ENCODE peak calls at places on chromosome 13, in eight cellular contexts. One of them, this sample, is unnamed.

GRCh38 chr13:92317066-92317465 is 909.5 kb upstream of the GPC6 start:
- DNase-seq in fibroblast of the aortic adventitia: peak
- DNase-seq in lung: no peak
- DNase-seq in GM10248: no peak
- DNase-seq in stimulated activated CD4-positive, alpha-beta T cell treated with anti-CD3 and anti-CD28 coated beads, Interleukin-15, amount 100 ng/mL, for 1 hour: no peak
- DNase-seq in mesenchymal stem cell: peak
- DNase-seq in activated naive CD8-positive, alpha-beta T cell treated with anti-CD3 and anti-CD28 coated beads, Interleukin-2, amount 50 U/mL, for 24 hours: no peak
- DNase-seq in AG09309: no peak
- DNase-seq in this sample: no peak

GRCh38 chr13:49539313-49539712 is 43.6 kb downstream of the PHF11 start:
- DNase-seq in fibroblast of the aortic adventitia: no peak
- DNase-seq in lung: no peak
- DNase-seq in GM10248: no peak
- DNase-seq in stimulated activated CD4-positive, alpha-beta T cell treated with anti-CD3 and anti-CD28 coated beads, Interleukin-15, amount 100 ng/mL, for 1 hour: no peak
- DNase-seq in mesenchymal stem cell: peak
- DNase-seq in activated naive CD8-positive, alpha-beta T cell treated with anti-CD3 and anti-CD28 coated beads, Interleukin-2, amount 50 U/mL, for 24 hours: no peak
- DNase-seq in AG09309: no peak
- DNase-seq in this sample: no peak

GRCh38 chr13:48618937-48619336 is 34.8 kb upstream of the CYSLTR2 start:
- DNase-seq in fibroblast of the aortic adventitia: no peak
- DNase-seq in lung: no peak
- DNase-seq in GM10248: no peak
- DNase-seq in stimulated activated CD4-positive, alpha-beta T cell treated with anti-CD3 and anti-CD28 coated beads, Interleukin-15, amount 100 ng/mL, for 1 hour: no peak
- DNase-seq in mesenchymal stem cell: no peak
- DNase-seq in activated naive CD8-positive, alpha-beta T cell treated with anti-CD3 and anti-CD28 coated beads, Interleukin-2, amount 50 U/mL, for 24 hours: no peak
- DNase-seq in AG09309: no peak
- DNase-seq in this sample: no peak

GRCh38 chr13:97892717-97893116 is 60.8 kb upstream of the IPO5 start:
- DNase-seq in fibroblast of the aortic adventitia: no peak
- DNase-seq in lung: no peak
- DNase-seq in GM10248: no peak
- DNase-seq in stimulated activated CD4-positive, alpha-beta T cell treated with anti-CD3 and anti-CD28 coated beads, Interleukin-15, amount 100 ng/mL, for 1 hour: no peak
- DNase-seq in mesenchymal stem cell: peak
- DNase-seq in activated naive CD8-positive, alpha-beta T cell treated with anti-CD3 and anti-CD28 coated beads, Interleukin-2, amount 50 U/mL, for 24 hours: no peak
- DNase-seq in AG09309: peak
- DNase-seq in this sample: no peak

GRCh38 chr13:97266328-97266727 is 44.2 kb downstream of the MBNL2 start:
- DNase-seq in fibroblast of the aortic adventitia: no peak
- DNase-seq in lung: peak
- DNase-seq in GM10248: no peak
- DNase-seq in stimulated activated CD4-positive, alpha-beta T cell treated with anti-CD3 and anti-CD28 coated beads, Interleukin-15, amount 100 ng/mL, for 1 hour: no peak
- DNase-seq in mesenchymal stem cell: peak
- DNase-seq in activated naive CD8-positive, alpha-beta T cell treated with anti-CD3 and anti-CD28 coated beads, Interleukin-2, amount 50 U/mL, for 24 hours: no peak
- DNase-seq in AG09309: no peak
- DNase-seq in this sample: peak

GRCh38 chr13:99151516-99151915 is 49.1 kb upstream of the UBAC2 start:
- DNase-seq in fibroblast of the aortic adventitia: peak
- DNase-seq in lung: no peak
- DNase-seq in GM10248: no peak
- DNase-seq in stimulated activated CD4-positive, alpha-beta T cell treated with anti-CD3 and anti-CD28 coated beads, Interleukin-15, amount 100 ng/mL, for 1 hour: no peak
- DNase-seq in mesenchymal stem cell: peak
- DNase-seq in activated naive CD8-positive, alpha-beta T cell treated with anti-CD3 and anti-CD28 coated beads, Interleukin-2, amount 50 U/mL, for 24 hours: peak
- DNase-seq in AG09309: no peak
- DNase-seq in this sample: no peak

GRCh38 chr13:44140146-44140545 is 233.5 kb upstream of the SERP2 start:
- DNase-seq in fibroblast of the aortic adventitia: no peak
- DNase-seq in lung: no peak
- DNase-seq in GM10248: no peak
- DNase-seq in stimulated activated CD4-positive, alpha-beta T cell treated with anti-CD3 and anti-CD28 coated beads, Interleukin-15, amount 100 ng/mL, for 1 hour: no peak
- DNase-seq in mesenchymal stem cell: no peak
- DNase-seq in activated naive CD8-positive, alpha-beta T cell treated with anti-CD3 and anti-CD28 coated beads, Interleukin-2, amount 50 U/mL, for 24 hours: no peak
- DNase-seq in AG09309: no peak
- DNase-seq in this sample: no peak

GRCh38 chr13:24505256-24505655 is 7.3 kb downstream of the PARP4 start:
- DNase-seq in fibroblast of the aortic adventitia: no peak
- DNase-seq in lung: peak
- DNase-seq in GM10248: no peak
- DNase-seq in stimulated activated CD4-positive, alpha-beta T cell treated with anti-CD3 and anti-CD28 coated beads, Interleukin-15, amount 100 ng/mL, for 1 hour: no peak
- DNase-seq in mesenchymal stem cell: no peak
- DNase-seq in activated naive CD8-positive, alpha-beta T cell treated with anti-CD3 and anti-CD28 coated beads, Interleukin-2, amount 50 U/mL, for 24 hours: no peak
- DNase-seq in AG09309: no peak
- DNase-seq in this sample: no peak

GRCh38 chr13:40189885-40190655 is 476.4 kb downstream of the FOXO1 start:
- DNase-seq in fibroblast of the aortic adventitia: peak
- DNase-seq in lung: no peak
- DNase-seq in GM10248: no peak
- DNase-seq in stimulated activated CD4-positive, alpha-beta T cell treated with anti-CD3 and anti-CD28 coated beads, Interleukin-15, amount 100 ng/mL, for 1 hour: no peak
- DNase-seq in mesenchymal stem cell: no peak
- DNase-seq in activated naive CD8-positive, alpha-beta T cell treated with anti-CD3 and anti-CD28 coated beads, Interleukin-2, amount 50 U/mL, for 24 hours: no peak
- DNase-seq in AG09309: no peak
- DNase-seq in this sample: no peak

GRCh38 chr13:110298566-110299321 is 8.2 kb downstream of the COL4A1 start:
- DNase-seq in fibroblast of the aortic adventitia: no peak
- DNase-seq in lung: no peak
- DNase-seq in GM10248: no peak
- DNase-seq in stimulated activated CD4-positive, alpha-beta T cell treated with anti-CD3 and anti-CD28 coated beads, Interleukin-15, amount 100 ng/mL, for 1 hour: no peak
- DNase-seq in mesenchymal stem cell: peak
- DNase-seq in activated naive CD8-positive, alpha-beta T cell treated with anti-CD3 and anti-CD28 coated beads, Interleukin-2, amount 50 U/mL, for 24 hours: peak
- DNase-seq in AG09309: no peak
- DNase-seq in this sample: peak

GRCh38 chr13:59133903-59134302 is 1029.8 kb downstream of the DIAPH3 start:
- DNase-seq in fibroblast of the aortic adventitia: no peak
- DNase-seq in lung: no peak
- DNase-seq in GM10248: no peak
- DNase-seq in stimulated activated CD4-positive, alpha-beta T cell treated with anti-CD3 and anti-CD28 coated beads, Interleukin-15, amount 100 ng/mL, for 1 hour: no peak
- DNase-seq in mesenchymal stem cell: no peak
- DNase-seq in activated naive CD8-positive, alpha-beta T cell treated with anti-CD3 and anti-CD28 coated beads, Interleukin-2, amount 50 U/mL, for 24 hours: no peak
- DNase-seq in AG09309: no peak
- DNase-seq in this sample: no peak

GRCh38 chr13:30792257-30793000 is 57.1 kb downstream of the ALOX5AP start:
- DNase-seq in fibroblast of the aortic adventitia: peak
- DNase-seq in lung: peak
- DNase-seq in GM10248: no peak
- DNase-seq in stimulated activated CD4-positive, alpha-beta T cell treated with anti-CD3 and anti-CD28 coated beads, Interleukin-15, amount 100 ng/mL, for 1 hour: no peak
- DNase-seq in mesenchymal stem cell: peak
- DNase-seq in activated naive CD8-positive, alpha-beta T cell treated with anti-CD3 and anti-CD28 coated beads, Interleukin-2, amount 50 U/mL, for 24 hours: no peak
- DNase-seq in AG09309: peak
- DNase-seq in this sample: peak

GRCh38 chr13:24038846-24039330 is 121.6 kb upstream of the SPATA13 start:
- DNase-seq in fibroblast of the aortic adventitia: peak
- DNase-seq in lung: peak
- DNase-seq in GM10248: no peak
- DNase-seq in stimulated activated CD4-positive, alpha-beta T cell treated with anti-CD3 and anti-CD28 coated beads, Interleukin-15, amount 100 ng/mL, for 1 hour: no peak
- DNase-seq in mesenchymal stem cell: peak
- DNase-seq in activated naive CD8-positive, alpha-beta T cell treated with anti-CD3 and anti-CD28 coated beads, Interleukin-2, amount 50 U/mL, for 24 hours: no peak
- DNase-seq in AG09309: no peak
- DNase-seq in this sample: no peak

GRCh38 chr13:77836423-77836822 is 82.2 kb downstream of the EDNRB start:
- DNase-seq in fibroblast of the aortic adventitia: no peak
- DNase-seq in lung: no peak
- DNase-seq in GM10248: no peak
- DNase-seq in stimulated activated CD4-positive, alpha-beta T cell treated with anti-CD3 and anti-CD28 coated beads, Interleukin-15, amount 100 ng/mL, for 1 hour: no peak
- DNase-seq in mesenchymal stem cell: peak
- DNase-seq in activated naive CD8-positive, alpha-beta T cell treated with anti-CD3 and anti-CD28 coated beads, Interleukin-2, amount 50 U/mL, for 24 hours: no peak
- DNase-seq in AG09309: no peak
- DNase-seq in this sample: no peak

GRCh38 chr13:42395066-42395821 is 123.3 kb downstream of the AKAP11 start:
- DNase-seq in fibroblast of the aortic adventitia: no peak
- DNase-seq in lung: no peak
- DNase-seq in GM10248: no peak
- DNase-seq in stimulated activated CD4-positive, alpha-beta T cell treated with anti-CD3 and anti-CD28 coated beads, Interleukin-15, amount 100 ng/mL, for 1 hour: no peak
- DNase-seq in mesenchymal stem cell: no peak
- DNase-seq in activated naive CD8-positive, alpha-beta T cell treated with anti-CD3 and anti-CD28 coated beads, Interleukin-2, amount 50 U/mL, for 24 hours: peak
- DNase-seq in AG09309: no peak
- DNase-seq in this sample: no peak

GRCh38 chr13:111474136-111475002 is 153.9 kb downstream of the TEX29 start:
- DNase-seq in fibroblast of the aortic adventitia: peak
- DNase-seq in lung: no peak
- DNase-seq in GM10248: peak
- DNase-seq in stimulated activated CD4-positive, alpha-beta T cell treated with anti-CD3 and anti-CD28 coated beads, Interleukin-15, amount 100 ng/mL, for 1 hour: no peak
- DNase-seq in mesenchymal stem cell: peak
- DNase-seq in activated naive CD8-positive, alpha-beta T cell treated with anti-CD3 and anti-CD28 coated beads, Interleukin-2, amount 50 U/mL, for 24 hours: no peak
- DNase-seq in AG09309: peak
- DNase-seq in this sample: peak

GRCh38 chr13:110676057-110676510 is 29.8 kb downstream of the CARS2 start:
- DNase-seq in fibroblast of the aortic adventitia: no peak
- DNase-seq in lung: no peak
- DNase-seq in GM10248: peak
- DNase-seq in stimulated activated CD4-positive, alpha-beta T cell treated with anti-CD3 and anti-CD28 coated beads, Interleukin-15, amount 100 ng/mL, for 1 hour: no peak
- DNase-seq in mesenchymal stem cell: no peak
- DNase-seq in activated naive CD8-positive, alpha-beta T cell treated with anti-CD3 and anti-CD28 coated beads, Interleukin-2, amount 50 U/mL, for 24 hours: peak
- DNase-seq in AG09309: no peak
- DNase-seq in this sample: no peak

GRCh38 chr13:97856001-97856675 is 97.3 kb upstream of the IPO5 start:
- DNase-seq in fibroblast of the aortic adventitia: no peak
- DNase-seq in lung: peak
- DNase-seq in GM10248: no peak
- DNase-seq in stimulated activated CD4-positive, alpha-beta T cell treated with anti-CD3 and anti-CD28 coated beads, Interleukin-15, amount 100 ng/mL, for 1 hour: no peak
- DNase-seq in mesenchymal stem cell: no peak
- DNase-seq in activated naive CD8-positive, alpha-beta T cell treated with anti-CD3 and anti-CD28 coated beads, Interleukin-2, amount 50 U/mL, for 24 hours: no peak
- DNase-seq in AG09309: no peak
- DNase-seq in this sample: no peak

GRCh38 chr13:44895584-44895983 is 93.7 kb downstream of the NUFIP1 start:
- DNase-seq in fibroblast of the aortic adventitia: no peak
- DNase-seq in lung: no peak
- DNase-seq in GM10248: no peak
- DNase-seq in stimulated activated CD4-positive, alpha-beta T cell treated with anti-CD3 and anti-CD28 coated beads, Interleukin-15, amount 100 ng/mL, for 1 hour: no peak
- DNase-seq in mesenchymal stem cell: no peak
- DNase-seq in activated naive CD8-positive, alpha-beta T cell treated with anti-CD3 and anti-CD28 coated beads, Interleukin-2, amount 50 U/mL, for 24 hours: no peak
- DNase-seq in AG09309: no peak
- DNase-seq in this sample: no peak

GRCh38 chr13:24654741-24655140 is 25.5 kb upstream of the ATP12A start:
- DNase-seq in fibroblast of the aortic adventitia: peak
- DNase-seq in lung: no peak
- DNase-seq in GM10248: no peak
- DNase-seq in stimulated activated CD4-positive, alpha-beta T cell treated with anti-CD3 and anti-CD28 coated beads, Interleukin-15, amount 100 ng/mL, for 1 hour: no peak
- DNase-seq in mesenchymal stem cell: no peak
- DNase-seq in activated naive CD8-positive, alpha-beta T cell treated with anti-CD3 and anti-CD28 coated beads, Interleukin-2, amount 50 U/mL, for 24 hours: no peak
- DNase-seq in AG09309: peak
- DNase-seq in this sample: peak

GRCh38 chr13:85333511-85333910 is 465.7 kb downstream of the SLITRK6 start:
- DNase-seq in fibroblast of the aortic adventitia: no peak
- DNase-seq in lung: no peak
- DNase-seq in GM10248: no peak
- DNase-seq in stimulated activated CD4-positive, alpha-beta T cell treated with anti-CD3 and anti-CD28 coated beads, Interleukin-15, amount 100 ng/mL, for 1 hour: no peak
- DNase-seq in mesenchymal stem cell: no peak
- DNase-seq in activated naive CD8-positive, alpha-beta T cell treated with anti-CD3 and anti-CD28 coated beads, Interleukin-2, amount 50 U/mL, for 24 hours: no peak
- DNase-seq in AG09309: no peak
- DNase-seq in this sample: no peak

GRCh38 chr13:48840366-48840765 is 135.3 kb upstream of the FNDC3A start:
- DNase-seq in fibroblast of the aortic adventitia: no peak
- DNase-seq in lung: no peak
- DNase-seq in GM10248: no peak
- DNase-seq in stimulated activated CD4-positive, alpha-beta T cell treated with anti-CD3 and anti-CD28 coated beads, Interleukin-15, amount 100 ng/mL, for 1 hour: no peak
- DNase-seq in mesenchymal stem cell: no peak
- DNase-seq in activated naive CD8-positive, alpha-beta T cell treated with anti-CD3 and anti-CD28 coated beads, Interleukin-2, amount 50 U/mL, for 24 hours: no peak
- DNase-seq in AG09309: no peak
- DNase-seq in this sample: no peak

GRCh38 chr13:50676602-50677001 is 166.9 kb downstream of the DLEU7 start:
- DNase-seq in fibroblast of the aortic adventitia: peak
- DNase-seq in lung: no peak
- DNase-seq in GM10248: no peak
- DNase-seq in stimulated activated CD4-positive, alpha-beta T cell treated with anti-CD3 and anti-CD28 coated beads, Interleukin-15, amount 100 ng/mL, for 1 hour: no peak
- DNase-seq in mesenchymal stem cell: peak
- DNase-seq in activated naive CD8-positive, alpha-beta T cell treated with anti-CD3 and anti-CD28 coated beads, Interleukin-2, amount 50 U/mL, for 24 hours: no peak
- DNase-seq in AG09309: peak
- DNase-seq in this sample: no peak

GRCh38 chr13:29654384-29654783 is 58.9 kb upstream of the SLC7A1 start:
- DNase-seq in fibroblast of the aortic adventitia: peak
- DNase-seq in lung: no peak
- DNase-seq in GM10248: no peak
- DNase-seq in stimulated activated CD4-positive, alpha-beta T cell treated with anti-CD3 and anti-CD28 coated beads, Interleukin-15, amount 100 ng/mL, for 1 hour: no peak
- DNase-seq in mesenchymal stem cell: no peak
- DNase-seq in activated naive CD8-positive, alpha-beta T cell treated with anti-CD3 and anti-CD28 coated beads, Interleukin-2, amount 50 U/mL, for 24 hours: no peak
- DNase-seq in AG09309: no peak
- DNase-seq in this sample: no peak

GRCh38 chr13:78976696-78977095 is 317.7 kb upstream of the OBI1 start:
- DNase-seq in fibroblast of the aortic adventitia: no peak
- DNase-seq in lung: no peak
- DNase-seq in GM10248: no peak
- DNase-seq in stimulated activated CD4-positive, alpha-beta T cell treated with anti-CD3 and anti-CD28 coated beads, Interleukin-15, amount 100 ng/mL, for 1 hour: no peak
- DNase-seq in mesenchymal stem cell: no peak
- DNase-seq in activated naive CD8-positive, alpha-beta T cell treated with anti-CD3 and anti-CD28 coated beads, Interleukin-2, amount 50 U/mL, for 24 hours: no peak
- DNase-seq in AG09309: no peak
- DNase-seq in this sample: no peak

GRCh38 chr13:60584976-60585375 is 188.0 kb downstream of the TDRD3 start:
- DNase-seq in fibroblast of the aortic adventitia: peak
- DNase-seq in lung: no peak
- DNase-seq in GM10248: no peak
- DNase-seq in stimulated activated CD4-positive, alpha-beta T cell treated with anti-CD3 and anti-CD28 coated beads, Interleukin-15, amount 100 ng/mL, for 1 hour: no peak
- DNase-seq in mesenchymal stem cell: no peak
- DNase-seq in activated naive CD8-positive, alpha-beta T cell treated with anti-CD3 and anti-CD28 coated beads, Interleukin-2, amount 50 U/mL, for 24 hours: no peak
- DNase-seq in AG09309: no peak
- DNase-seq in this sample: no peak

GRCh38 chr13:60538566-60538965 is 141.5 kb downstream of the TDRD3 start:
- DNase-seq in fibroblast of the aortic adventitia: no peak
- DNase-seq in lung: no peak
- DNase-seq in GM10248: no peak
- DNase-seq in stimulated activated CD4-positive, alpha-beta T cell treated with anti-CD3 and anti-CD28 coated beads, Interleukin-15, amount 100 ng/mL, for 1 hour: no peak
- DNase-seq in mesenchymal stem cell: no peak
- DNase-seq in activated naive CD8-positive, alpha-beta T cell treated with anti-CD3 and anti-CD28 coated beads, Interleukin-2, amount 50 U/mL, for 24 hours: no peak
- DNase-seq in AG09309: peak
- DNase-seq in this sample: no peak

GRCh38 chr13:30496147-30496546 is 30.4 kb upstream of the HMGB1 start:
- DNase-seq in fibroblast of the aortic adventitia: no peak
- DNase-seq in lung: no peak
- DNase-seq in GM10248: no peak
- DNase-seq in stimulated activated CD4-positive, alpha-beta T cell treated with anti-CD3 and anti-CD28 coated beads, Interleukin-15, amount 100 ng/mL, for 1 hour: no peak
- DNase-seq in mesenchymal stem cell: no peak
- DNase-seq in activated naive CD8-positive, alpha-beta T cell treated with anti-CD3 and anti-CD28 coated beads, Interleukin-2, amount 50 U/mL, for 24 hours: no peak
- DNase-seq in AG09309: no peak
- DNase-seq in this sample: no peak

GRCh38 chr13:34223984-34224383 is 406.0 kb downstream of the RFC3 start:
- DNase-seq in fibroblast of the aortic adventitia: no peak
- DNase-seq in lung: no peak
- DNase-seq in GM10248: no peak
- DNase-seq in stimulated activated CD4-positive, alpha-beta T cell treated with anti-CD3 and anti-CD28 coated beads, Interleukin-15, amount 100 ng/mL, for 1 hour: no peak
- DNase-seq in mesenchymal stem cell: no peak
- DNase-seq in activated naive CD8-positive, alpha-beta T cell treated with anti-CD3 and anti-CD28 coated beads, Interleukin-2, amount 50 U/mL, for 24 hours: no peak
- DNase-seq in AG09309: no peak
- DNase-seq in this sample: no peak

GRCh38 chr13:23552661-23553060 is 17.6 kb upstream of the TNFRSF19 start:
- DNase-seq in fibroblast of the aortic adventitia: no peak
- DNase-seq in lung: no peak
- DNase-seq in GM10248: no peak
- DNase-seq in stimulated activated CD4-positive, alpha-beta T cell treated with anti-CD3 and anti-CD28 coated beads, Interleukin-15, amount 100 ng/mL, for 1 hour: no peak
- DNase-seq in mesenchymal stem cell: no peak
- DNase-seq in activated naive CD8-positive, alpha-beta T cell treated with anti-CD3 and anti-CD28 coated beads, Interleukin-2, amount 50 U/mL, for 24 hours: no peak
- DNase-seq in AG09309: no peak
- DNase-seq in this sample: no peak

GRCh38 chr13:60869225-60869624 is 472.2 kb downstream of the TDRD3 start:
- DNase-seq in fibroblast of the aortic adventitia: no peak
- DNase-seq in lung: no peak
- DNase-seq in GM10248: no peak
- DNase-seq in stimulated activated CD4-positive, alpha-beta T cell treated with anti-CD3 and anti-CD28 coated beads, Interleukin-15, amount 100 ng/mL, for 1 hour: no peak
- DNase-seq in mesenchymal stem cell: no peak
- DNase-seq in activated naive CD8-positive, alpha-beta T cell treated with anti-CD3 and anti-CD28 coated beads, Interleukin-2, amount 50 U/mL, for 24 hours: no peak
- DNase-seq in AG09309: no peak
- DNase-seq in this sample: no peak